ENCODE peak calls at places on chromosomes 6 and 20, in ten cellular contexts. K, F, C, B, Q, H, D, I, O and P are unnamed samples.

GRCh38 chr6:150320450-150320849 is 48.4 kb upstream of the IYD start:
- DNase-seq in K (no peak), I (no peak), C (no peak), Q (no peak), H (no peak), O (no peak), F (no peak), D (no peak), B (no peak), P (peak)

GRCh38 chr6:116268589-116269293 is 11.0 kb downstream of the TSPYL1 start:
- DNase-seq in D (peak), K (no peak), F (peak), I (no peak), O (peak), H (no peak), C (peak), Q (no peak), B (peak), P (no peak)

GRCh38 chr6:149368065-149368464 is 32.0 kb upstream of the SUMO4 start:
- DNase-seq in O (no peak), K (no peak), H (no peak), D (no peak), Q (no peak), I (no peak), F (peak), B (no peak), C (no peak), P (no peak)

GRCh38 chr20:46122071-46122470 is 4.0 kb downstream of the CD40 start:
- DNase-seq in K (no peak), F (no peak), Q (no peak), I (no peak), C (no peak), O (peak), H (no peak), D (peak), B (no peak), P (peak)

GRCh38 chr6:5663256-5663655 is 343.5 kb downstream of the NRN1 start:
- DNase-seq in D (no peak), H (no peak), O (no peak), I (no peak), K (no peak), C (no peak), F (no peak), B (no peak), Q (no peak), P (no peak)

GRCh38 chr20:62708591-62709536 is at the start of gene NTSR1:
- DNase-seq in O (no peak), C (no peak), I (no peak), D (no peak), B (no peak), K (no peak), Q (no peak), F (no peak), H (no peak), P (no peak)

GRCh38 chr6:33927551-33927950 is 123.7 kb upstream of the MLN start:
- DNase-seq in D (no peak), F (no peak), B (no peak), H (no peak), C (no peak), I (no peak), K (peak), O (peak), Q (no peak), P (no peak)

GRCh38 chr20:22411568-22412450 is 172.6 kb downstream of the FOXA2 start:
- DNase-seq in K (peak), C (no peak), I (no peak), D (no peak), B (no peak), Q (no peak), F (no peak), H (no peak), O (peak), P (peak)

GRCh38 chr6:8082954-8083858 is 19.0 kb upstream of the BLOC1S5 start:
- DNase-seq in H (no peak), K (no peak), O (peak), D (peak), F (no peak), I (no peak), C (no peak), Q (no peak), B (no peak), P (no peak)

GRCh38 chr6:1123406-1123805 is 188.5 kb upstream of the FOXQ1 start:
- DNase-seq in B (no peak), D (no peak), Q (no peak), C (no peak), K (no peak), O (peak), I (no peak), H (no peak), F (no peak), P (no peak)

GRCh38 chr20:3719046-3719445 is 6.6 kb upstream of the SIGLEC1 start:
- DNase-seq in Q (no peak), D (no peak), I (no peak), B (no peak), H (no peak), F (no peak), O (no peak), K (no peak), C (no peak), P (no peak)

GRCh38 chr20:63735859-63736718 is at the start of gene LIME1:
- DNase-seq in I (peak), K (no peak), D (no peak), B (peak), H (peak), O (no peak), C (peak), F (peak), Q (no peak), P (peak)

GRCh38 chr20:63740070-63740500 is 509 bp downstream of the SLC2A4RG start:
- DNase-seq in B (peak), F (peak), D (peak), H (peak), Q (peak), C (peak), K (peak), O (peak), I (no peak), P (peak)

GRCh38 chr6:166624275-166624674 is 2.8 kb downstream of the RPS6KA2 start:
- DNase-seq in C (peak), O (no peak), H (no peak), Q (no peak), F (no peak), B (no peak), D (no peak), K (no peak), I (no peak), P (peak)

GRCh38 chr20:23152308-23152892 is 66.3 kb upstream of the CD93 start:
- DNase-seq in D (no peak), B (no peak), F (no peak), I (no peak), Q (no peak), K (peak), C (no peak), H (no peak), O (peak), P (peak)

GRCh38 chr6:32083812-32084768 is 25.0 kb downstream of the TNXB start:
- DNase-seq in D (no peak), Q (no peak), B (no peak), C (no peak), I (no peak), H (no peak), O (no peak), K (no peak), F (no peak), P (no peak)

GRCh38 chr6:127202676-127203075 is 64.0 kb upstream of the RNF146 start:
- DNase-seq in K (no peak), H (no peak), C (no peak), B (no peak), F (no peak), D (no peak), O (no peak), I (no peak), Q (no peak), P (no peak)

GRCh38 chr6:99882151-99882702 is 111.8 kb downstream of the MCHR2 start:
- DNase-seq in B (no peak), I (no peak), F (no peak), D (no peak), K (no peak), C (no peak), H (no peak), O (no peak), Q (no peak), P (no peak)

GRCh38 chr6:52566853-52567279 is 10.0 kb downstream of the TRAM2 start:
- DNase-seq in H (no peak), D (peak), C (no peak), O (peak), B (no peak), Q (no peak), I (no peak), K (no peak), F (no peak), P (peak)

GRCh38 chr6:11358904-11359840 is 126.7 kb upstream of the NEDD9 start:
- DNase-seq in B (no peak), I (no peak), Q (no peak), H (no peak), O (no peak), C (no peak), K (no peak), F (no peak), D (no peak), P (no peak)

GRCh38 chr6:149233056-149233715 is 84.3 kb upstream of the TAB2 start:
- DNase-seq in Q (no peak), K (no peak), H (peak), D (peak), C (no peak), I (peak), O (peak), F (no peak), B (peak), P (no peak)

GRCh38 chr6:147106759-147107401 is 97.3 kb upstream of the STXBP5 start:
- DNase-seq in C (no peak), D (no peak), K (no peak), O (no peak), Q (no peak), I (no peak), H (no peak), F (no peak), B (no peak), P (no peak)

GRCh38 chr20:51193066-51193772 is 170.3 kb upstream of the KCNG1 start:
- DNase-seq in K (no peak), I (no peak), H (no peak), F (no peak), Q (no peak), D (peak), C (no peak), B (no peak), O (peak), P (no peak)

GRCh38 chr6:134446228-134446848 is 128.4 kb upstream of the SGK1 start:
- DNase-seq in B (no peak), H (no peak), D (no peak), I (no peak), C (peak), K (no peak), Q (no peak), F (no peak), O (peak), P (no peak)

GRCh38 chr6:116376149-116376548 is 5.4 kb downstream of the DSE start:
- DNase-seq in C (no peak), H (no peak), Q (no peak), F (no peak), B (no peak), I (no peak), O (no peak), D (no peak), K (no peak), P (no peak)